ENCODE peak calls at places on chromosomes 3 and 15, in ten cellular contexts. G is A549, Q is transverse colon, L is SK-N-SH, X is esophagus muscularis mucosa, S is suprapubic skin, T is tibial nerve, Z is ovary, E is stomach, C is sigmoid colon. N is an unnamed sample.
A peak's percentile ranks its signal among the peaks of the same experiment; 100 is the strongest.

GRCh38 chr15:77818484-77819270 is 186.0 kb upstream of the LINGO1 start:
- DNase-seq in S (no peak), X (no peak), L (no peak), Z (no peak), G (no peak), C (no peak), E (no peak), T (no peak), Q (no peak), N (no peak)

GRCh38 chr3:112101946-112102345 is 15.8 kb downstream of the C3orf52 start:
- DNase-seq in E (no peak), Q (no peak), C (no peak), X (no peak), L (no peak), Z (no peak), G (peak; percentile 71), T (no peak), S (no peak), N (no peak)

GRCh38 chr3:106176734-106177133 is 307.9 kb upstream of the CBLB start:
- DNase-seq in L (no peak), Z (no peak), X (no peak), C (no peak), T (no peak), G (no peak), E (no peak), S (no peak), Q (no peak), N (no peak)

GRCh38 chr15:25661898-25662297 is 201.2 kb downstream of the ATP10A start:
- DNase-seq in Q (no peak), G (no peak), S (no peak), L (no peak), T (no peak), E (no peak), X (no peak), Z (no peak), C (no peak), N (no peak)

GRCh38 chr15:76252249-76252648 is 59.0 kb downstream of the ETFA start:
- DNase-seq in T (no peak), G (no peak), E (no peak), Z (no peak), L (no peak), S (no peak), Q (no peak), C (no peak), X (no peak), N (no peak)

GRCh38 chr15:74203914-74204431 is 1.4 kb upstream of the STRA6 start:
- DNase-seq in X (no peak), S (no peak), T (peak; percentile 26), L (peak; percentile 82), G (no peak), Z (peak; percentile 79), E (no peak), C (no peak), Q (no peak), N (no peak)

GRCh38 chr3:175381685-175382084 is 522.6 kb downstream of the NAALADL2 start:
- DNase-seq in X (no peak), E (no peak), Q (no peak), L (no peak), G (no peak), C (no peak), Z (no peak), T (no peak), S (no peak), N (no peak)

GRCh38 chr15:77025471-77025901 is 30.6 kb downstream of the PSTPIP1 start:
- DNase-seq in Q (no peak), C (peak; percentile 50), E (no peak), Z (peak; percentile 6), X (no peak), G (no peak), L (peak; percentile 26), S (peak; percentile 51), T (no peak), N (no peak)

GRCh38 chr3:53195066-53195450 is 34.0 kb downstream of the PRKCD start:
- DNase-seq in S (no peak), C (no peak), Q (no peak), G (no peak), L (peak; percentile 12), X (no peak), T (no peak), E (no peak), Z (no peak), N (no peak)

GRCh38 chr3:53193466-53194217 is 32.6 kb downstream of the PRKCD start:
- DNase-seq in X (no peak), S (no peak), Q (no peak), T (no peak), C (no peak), Z (peak; percentile 34), E (no peak), L (peak; percentile 28), G (no peak), N (no peak)

GRCh38 chr3:53192608-53193007 is 31.6 kb downstream of the PRKCD start:
- DNase-seq in L (peak; percentile 11), S (no peak), G (no peak), C (no peak), T (no peak), Z (no peak), Q (peak; percentile 72), E (no peak), X (no peak), N (no peak)

GRCh38 chr3:53195602-53196574 is 34.9 kb downstream of the PRKCD start:
- DNase-seq in L (peak; percentile 94), C (no peak), S (no peak), Q (peak; percentile 59), X (no peak), Z (peak; percentile 45), G (peak; percentile 54), E (peak; percentile 59), T (peak; percentile 33), N (peak; percentile 93)

GRCh38 chr3:53194218-53195065 is 33.4 kb downstream of the PRKCD start:
- DNase-seq in G (no peak), T (no peak), Q (no peak), Z (peak; percentile 51), S (no peak), L (peak; percentile 30), E (no peak), X (no peak), C (peak; percentile 77), N (no peak)
- TF ChIP-seq EP300 in G (no peak), T (no peak), Q (no peak), Z (no peak), S (no peak), L (no peak), E (no peak), X (no peak), C (no peak), N (no peak)

GRCh38 chr3:153290278-153291015 is 128.4 kb downstream of the RAP2B start:
- DNase-seq in S (no peak), E (no peak), C (no peak), Q (no peak), X (no peak), G (no peak), L (no peak), T (no peak), Z (no peak), N (no peak)

GRCh38 chr3:153295906-153296305 is 133.9 kb downstream of the RAP2B start:
- DNase-seq in X (no peak), T (no peak), Z (no peak), C (no peak), Q (no peak), S (no peak), G (no peak), L (no peak), E (no peak), N (no peak)

GRCh38 chr3:153291052-153291689 is 129.1 kb downstream of the RAP2B start:
- DNase-seq in X (no peak), S (no peak), L (peak; percentile 25), C (no peak), T (no peak), G (peak; percentile 37), Z (no peak), Q (no peak), E (no peak), N (no peak)

GRCh38 chr3:153289334-153289808 is 127.3 kb downstream of the RAP2B start:
- DNase-seq in Z (no peak), T (no peak), X (no peak), Q (no peak), S (no peak), L (no peak), G (peak; percentile 26), E (no peak), C (no peak), N (no peak)

DNA sequence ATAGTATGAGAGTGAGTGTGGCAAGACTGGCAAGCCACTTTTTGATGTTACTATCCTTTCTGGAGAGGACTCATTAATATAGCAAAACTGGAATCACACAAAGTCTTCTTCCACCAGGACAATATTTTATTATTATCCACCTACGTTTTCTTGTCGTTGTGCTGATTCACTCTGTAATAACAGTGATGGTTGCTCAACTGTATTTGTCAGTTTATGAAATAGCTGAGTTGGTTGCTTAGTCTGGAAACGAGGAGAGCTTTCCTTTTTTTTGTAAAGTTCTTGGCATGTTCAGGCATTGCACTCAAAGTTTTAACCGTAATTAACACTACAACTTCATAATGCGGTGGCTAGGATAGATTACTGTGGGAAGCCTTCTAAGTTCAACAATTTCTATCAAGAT is 131.2 kb downstream of the RAP2B start:
- DNase-seq in C (no peak), T (no peak), Q (no peak), G (no peak), Z (no peak), X (no peak), S (no peak), L (no peak), E (no peak), N (no peak)
- H3K4me3 ChIP-seq in C (no peak overlapping the region), T (no peak overlapping the region), Q (no peak overlapping the region), G (no peak overlapping the region), Z (no peak overlapping the region), X (no peak overlapping the region), S (no peak overlapping the region), L (no peak overlapping the region), E (no peak overlapping the region), N (no peak overlapping the region)

DNA sequence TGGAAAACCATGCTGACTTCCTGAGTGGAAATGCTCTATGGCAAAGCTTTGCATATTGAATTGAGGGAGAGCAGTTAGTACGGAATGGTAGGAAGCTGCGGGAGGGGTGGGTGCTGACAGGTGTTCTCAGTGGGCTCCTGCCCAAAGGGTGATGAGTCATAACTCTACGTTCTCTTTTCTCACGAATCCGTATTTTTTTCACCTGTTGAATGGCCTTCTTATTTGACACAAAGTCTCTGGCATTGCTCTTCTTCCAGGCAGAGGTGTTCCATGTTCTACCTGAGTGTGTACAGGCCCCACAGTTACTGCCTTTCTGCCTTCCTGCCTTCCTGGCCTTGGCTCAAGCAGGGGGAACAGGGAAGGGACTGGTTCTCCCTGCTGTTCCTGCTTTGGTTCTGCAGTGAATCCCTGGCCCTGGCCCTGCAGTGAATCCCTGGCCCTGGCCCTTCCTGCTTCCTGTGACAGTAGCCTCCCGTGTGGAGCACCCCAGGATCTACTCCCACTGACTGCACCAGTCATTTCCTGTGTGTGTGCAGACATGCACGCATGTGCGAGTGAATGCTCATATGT is 31.9 kb downstream of the TRAK1 start:
- DNase-seq in C (peak; percentile 60), T (no peak), S (no peak), L (no peak), Z (no peak), X (no peak), Q (no peak), G (no peak), E (no peak), N (no peak)
- H3K27ac ChIP-seq in C (no peak overlapping the region), T (no peak overlapping the region), S (peak overlapping the region; percentile 76), L (no peak overlapping the region), Z (no peak overlapping the region), X (no peak overlapping the region), Q (no peak overlapping the region), G (no peak overlapping the region), E (peak overlapping the region; percentile 57), N (no peak overlapping the region)

DNA sequence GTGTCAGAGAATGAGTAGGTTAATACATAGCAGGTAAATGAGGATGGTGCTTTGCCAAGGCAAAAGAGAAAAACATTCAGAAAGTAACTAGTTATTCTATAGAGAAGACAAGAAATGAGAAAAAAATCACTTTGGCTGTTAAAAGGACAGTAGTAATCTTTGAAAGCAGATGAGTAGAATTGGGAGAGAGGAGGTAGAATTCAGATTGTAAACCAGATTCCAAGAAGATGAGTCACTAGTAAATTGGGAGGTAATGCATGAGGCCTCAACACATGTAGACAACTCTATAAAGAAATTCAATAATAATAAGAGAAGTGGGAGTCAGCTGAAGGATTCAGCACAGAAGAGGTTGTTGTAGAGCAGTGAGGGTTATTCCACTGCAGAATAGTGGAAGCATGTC is 81.4 kb downstream of the MBNL1 start:
- DNase-seq in Q (no peak), T (no peak), S (no peak), L (no peak), Z (no peak), X (no peak), E (no peak), G (no peak), C (no peak), N (no peak)
- TF ChIP-seq EP300 in Q (no peak), T (no peak), S (no peak), L (no peak), Z (no peak), X (no peak), E (no peak), G (no peak), C (no peak), N (no peak)